ENCODE peak calls at places on chromosomes 1 and 21, in nine cellular contexts. V, L, G, K, X, R, Z, S and E are unnamed samples.

GRCh38 chr1:57024855-57025254 is 59.0 kb upstream of the C8B start:
- DNase-seq in Z (no peak), S (no peak), K (no peak), R (no peak), V (no peak), L (no peak), X (no peak), G (no peak), E (no peak)

GRCh38 chr1:44405041-44405803 is at the start of gene RNF220:
- DNase-seq in V (peak), R (peak), S (no peak), X (peak), Z (peak), G (peak), K (peak), L (no peak), E (peak)

GRCh38 chr21:38343691-38344090 is 86.9 kb downstream of the KCNJ15 start:
- DNase-seq in Z (peak), S (no peak), G (peak), R (no peak), V (peak), X (no peak), L (no peak), K (no peak), E (peak)

GRCh38 chr1:157878059-157878458 is 36.5 kb upstream of the CD5L start:
- DNase-seq in G (no peak), R (peak), K (no peak), S (no peak), X (no peak), V (peak), Z (peak), L (no peak), E (no peak)

GRCh38 chr1:14658642-14659041 is 60.2 kb downstream of the KAZN start:
- DNase-seq in G (no peak), X (no peak), K (no peak), V (no peak), L (no peak), R (no peak), S (no peak), Z (no peak), E (no peak)

GRCh38 chr1:2110738-2111673 is 60.8 kb downstream of the PRKCZ start:
- DNase-seq in S (no peak), X (no peak), L (no peak), Z (no peak), G (no peak), V (no peak), R (no peak), K (no peak), E (no peak)

GRCh38 chr1:220370041-220370700 is 97.9 kb upstream of the RAB3GAP2 start:
- DNase-seq in V (peak), K (peak), Z (peak), L (no peak), S (no peak), X (no peak), G (no peak), R (peak), E (no peak)

GRCh38 chr1:19734472-19734999 is 65.2 kb downstream of the TMCO4 start:
- DNase-seq in X (no peak), G (no peak), R (no peak), K (no peak), Z (no peak), V (peak), L (no peak), S (no peak), E (peak)

GRCh38 chr1:95375201-95375600 is 141.2 kb downstream of the RWDD3 start:
- DNase-seq in L (no peak), S (no peak), V (no peak), Z (no peak), K (no peak), G (no peak), X (no peak), R (no peak), E (no peak)

GRCh38 chr1:19067187-19067911 is 110.9 kb upstream of the IFFO2 start:
- DNase-seq in L (no peak), V (no peak), R (no peak), K (no peak), S (no peak), Z (no peak), X (peak), G (peak), E (no peak)

GRCh38 chr1:108962681-108963051 is 618 bp downstream of the CLCC1 start:
- DNase-seq in R (no peak), Z (no peak), X (peak), K (no peak), L (peak), V (peak), S (no peak), G (peak), E (peak)

GRCh38 chr1:18326171-18326950 is 154.4 kb upstream of the KLHDC7A start:
- DNase-seq in L (no peak), R (no peak), S (no peak), K (no peak), G (no peak), Z (no peak), X (no peak), V (no peak), E (no peak)

GRCh38 chr21:46322351-46323226 is 1.1 kb downstream of the C21orf58 start:
- DNase-seq in G (peak), Z (no peak), L (no peak), K (no peak), R (peak), V (peak), X (no peak), S (no peak), E (no peak)

GRCh38 chr21:25506268-25506667 is 101.0 kb downstream of the MRPL39 start:
- DNase-seq in S (no peak), R (no peak), X (no peak), V (no peak), Z (no peak), G (no peak), L (no peak), K (no peak), E (no peak)

GRCh38 chr1:214003233-214003632 is 15.5 kb downstream of the PROX1 start:
- DNase-seq in Z (no peak), V (no peak), X (no peak), G (no peak), K (no peak), R (no peak), S (no peak), L (no peak), E (no peak)

GRCh38 chr1:155389831-155390230 is 69.1 kb downstream of the RUSC1 start:
- DNase-seq in R (no peak), Z (no peak), G (no peak), V (peak), X (no peak), S (no peak), L (no peak), K (no peak), E (no peak)

GRCh38 chr1:41497056-41497440 is 12.6 kb upstream of the EDN2 start:
- DNase-seq in V (no peak), S (no peak), K (no peak), G (no peak), X (no peak), L (no peak), Z (no peak), R (no peak), E (no peak)

GRCh38 chr1:44514673-44515072 is 109.6 kb downstream of the RNF220 start:
- DNase-seq in R (no peak), X (no peak), Z (no peak), S (no peak), G (no peak), V (no peak), L (no peak), K (no peak), E (no peak)

GRCh38 chr1:151047591-151047924 is at the start of gene C1orf56:
- DNase-seq in V (peak), L (peak), R (peak), G (peak), S (peak), K (no peak), Z (peak), X (peak), E (peak)

GRCh38 chr1:26259005-26259404 is 20.9 kb upstream of the SH3BGRL3 start:
- DNase-seq in L (no peak), G (no peak), V (no peak), Z (no peak), X (no peak), K (no peak), R (no peak), S (no peak), E (no peak)

GRCh38 chr1:16386454-16387113 is 19.5 kb downstream of the SZRD1 start:
- DNase-seq in V (peak), R (no peak), K (peak), G (no peak), L (no peak), X (no peak), Z (peak), S (no peak), E (no peak)

GRCh38 chr1:200901796-200902444 is 7.2 kb downstream of the INAVA start:
- DNase-seq in L (no peak), K (no peak), G (no peak), Z (no peak), R (no peak), S (no peak), V (no peak), X (no peak), E (no peak)

GRCh38 chr21:30676737-30677136 is 34.1 kb downstream of the KRTAP20-3 start:
- DNase-seq in S (no peak), K (no peak), L (no peak), V (no peak), G (no peak), X (no peak), R (no peak), Z (no peak), E (no peak)

GRCh38 chr1:109930252-109930993 is 19.8 kb downstream of the CSF1 start:
- DNase-seq in K (no peak), S (no peak), X (no peak), V (no peak), Z (no peak), G (no peak), L (no peak), R (no peak), E (no peak)